ENCODE peak calls at places on chromosomes 7 and 10, in four cellular contexts. One of them, this sample, is unnamed.

GRCh38 chr7:78487464-78487863 is 688.9 kb downstream of the PHTF2 start:
- DNase-seq in thoracic aorta: no peak
- DNase-seq in thyroid gland: no peak
- DNase-seq in WTC11: no peak
- DNase-seq in this sample: no peak

GRCh38 chr10:104209575-104210198 is 22.5 kb downstream of the CFAP43 start:
- DNase-seq in WTC11: peak
- DNase-seq in thoracic aorta: no peak
- DNase-seq in thyroid gland: peak
- DNase-seq in this sample: no peak

GRCh38 chr7:37916673-37917660 is at the start of gene SFRP4:
- DNase-seq in WTC11: peak
- DNase-seq in thyroid gland: peak
- DNase-seq in thoracic aorta: no peak
- DNase-seq in this sample: peak

GRCh38 chr10:5590816-5591215 is 66.1 kb downstream of the CALML3 start:
- DNase-seq in WTC11: no peak
- DNase-seq in thoracic aorta: no peak
- DNase-seq in thyroid gland: no peak
- DNase-seq in this sample: no peak

GRCh38 chr7:405489-406211 is 114.0 kb downstream of the PDGFA start:
- DNase-seq in WTC11: no peak
- DNase-seq in thoracic aorta: no peak
- DNase-seq in thyroid gland: no peak
- DNase-seq in this sample: no peak

GRCh38 chr10:72691470-72692056 is 380 bp upstream of the MCU start:
- DNase-seq in thoracic aorta: no peak
- DNase-seq in WTC11: no peak
- DNase-seq in thyroid gland: no peak
- DNase-seq in this sample: no peak

GRCh38 chr10:43806851-43807640 is 158.4 kb upstream of the ZNF32 start:
- DNase-seq in thyroid gland: no peak
- DNase-seq in WTC11: no peak
- DNase-seq in thoracic aorta: no peak
- DNase-seq in this sample: no peak

GRCh38 chr10:63107943-63108437 is 25.1 kb upstream of the NRBF2 start:
- DNase-seq in thyroid gland: no peak
- DNase-seq in WTC11: no peak
- DNase-seq in thoracic aorta: no peak
- DNase-seq in this sample: no peak

GRCh38 chr10:1214882-1215540 is 158.8 kb downstream of the WDR37 start:
- DNase-seq in thoracic aorta: no peak
- DNase-seq in WTC11: no peak
- DNase-seq in thyroid gland: no peak
- DNase-seq in this sample: no peak

GRCh38 chr7:15561840-15562239 is at the start of gene AGMO:
- DNase-seq in thoracic aorta: peak
- DNase-seq in thyroid gland: peak
- DNase-seq in WTC11: no peak
- DNase-seq in this sample: no peak

GRCh38 chr10:129963831-129964501 is at the start of gene EBF3:
- DNase-seq in thyroid gland: peak
- DNase-seq in WTC11: peak
- DNase-seq in thoracic aorta: no peak
- DNase-seq in this sample: peak

DNA sequence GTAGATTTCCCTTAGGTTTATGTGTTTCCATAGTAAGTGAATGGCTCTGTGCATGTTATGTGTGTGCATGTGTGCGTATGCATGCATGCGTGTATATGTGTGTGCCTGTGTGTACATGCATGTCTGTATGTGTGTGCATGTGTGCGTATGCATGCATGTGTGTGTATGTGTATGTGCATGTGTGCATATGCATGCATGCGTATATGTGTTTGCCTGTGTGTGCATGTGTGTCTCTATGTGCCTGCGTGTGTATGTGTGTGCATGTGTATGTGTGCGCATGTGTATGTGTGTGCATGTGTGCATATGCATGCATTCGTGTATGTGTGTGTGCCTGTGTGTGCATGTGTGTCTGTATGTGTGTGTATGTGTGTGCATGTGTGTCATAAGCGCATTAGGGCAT is 98.8 kb upstream of the AGBL3 start:
- DNase-seq in thoracic aorta: no peak
- DNase-seq in WTC11: no peak
- DNase-seq in thyroid gland: no peak
- DNase-seq in this sample: no peak
- TF ChIP-seq CTCF in thoracic aorta: no peak
- TF ChIP-seq CTCF in WTC11: no peak
- TF ChIP-seq CTCF in thyroid gland: no peak
- TF ChIP-seq CTCF in this sample: no peak

GRCh38 chr7:146656988-146657387 is 540.4 kb downstream of the CNTNAP2 start:
- DNase-seq in WTC11: no peak
- DNase-seq in thyroid gland: no peak
- DNase-seq in thoracic aorta: no peak
- DNase-seq in this sample: no peak
- TF ChIP-seq CTCF in WTC11: no peak
- TF ChIP-seq CTCF in thyroid gland: no peak
- TF ChIP-seq CTCF in thoracic aorta: no peak
- TF ChIP-seq CTCF in this sample: no peak

GRCh38 chr10:47225186-47225927 is 74.6 kb upstream of the GDF10 start:
- DNase-seq in thyroid gland: no peak
- DNase-seq in thoracic aorta: no peak
- DNase-seq in WTC11: peak
- DNase-seq in this sample: no peak
- TF ChIP-seq CTCF in thyroid gland: no peak
- TF ChIP-seq CTCF in thoracic aorta: no peak
- TF ChIP-seq CTCF in WTC11: no peak
- TF ChIP-seq CTCF in this sample: no peak

GRCh38 chr10:7872041-7872442 is 53.7 kb downstream of the TAF3 start:
- DNase-seq in thoracic aorta: no peak
- DNase-seq in WTC11: no peak
- DNase-seq in thyroid gland: no peak
- DNase-seq in this sample: no peak
- TF ChIP-seq CTCF in thoracic aorta: peak
- TF ChIP-seq CTCF in WTC11: peak
- TF ChIP-seq CTCF in thyroid gland: peak
- TF ChIP-seq CTCF in this sample: peak

GRCh38 chr10:24886281-24886680 is 66.1 kb downstream of the PRTFDC1 start:
- DNase-seq in thyroid gland: no peak
- DNase-seq in thoracic aorta: no peak
- DNase-seq in WTC11: no peak
- DNase-seq in this sample: no peak

GRCh38 chr10:24884793-24885192 is 67.6 kb downstream of the PRTFDC1 start:
- DNase-seq in thoracic aorta: no peak
- DNase-seq in WTC11: peak
- DNase-seq in thyroid gland: no peak
- DNase-seq in this sample: no peak

GRCh38 chr10:24884316-24884715 is 68.1 kb downstream of the PRTFDC1 start:
- DNase-seq in thoracic aorta: no peak
- DNase-seq in thyroid gland: no peak
- DNase-seq in WTC11: no peak
- DNase-seq in this sample: no peak

GRCh38 chr10:24885551-24885950 is 66.9 kb downstream of the PRTFDC1 start:
- DNase-seq in thoracic aorta: no peak
- DNase-seq in thyroid gland: no peak
- DNase-seq in WTC11: no peak
- DNase-seq in this sample: no peak

DNA sequence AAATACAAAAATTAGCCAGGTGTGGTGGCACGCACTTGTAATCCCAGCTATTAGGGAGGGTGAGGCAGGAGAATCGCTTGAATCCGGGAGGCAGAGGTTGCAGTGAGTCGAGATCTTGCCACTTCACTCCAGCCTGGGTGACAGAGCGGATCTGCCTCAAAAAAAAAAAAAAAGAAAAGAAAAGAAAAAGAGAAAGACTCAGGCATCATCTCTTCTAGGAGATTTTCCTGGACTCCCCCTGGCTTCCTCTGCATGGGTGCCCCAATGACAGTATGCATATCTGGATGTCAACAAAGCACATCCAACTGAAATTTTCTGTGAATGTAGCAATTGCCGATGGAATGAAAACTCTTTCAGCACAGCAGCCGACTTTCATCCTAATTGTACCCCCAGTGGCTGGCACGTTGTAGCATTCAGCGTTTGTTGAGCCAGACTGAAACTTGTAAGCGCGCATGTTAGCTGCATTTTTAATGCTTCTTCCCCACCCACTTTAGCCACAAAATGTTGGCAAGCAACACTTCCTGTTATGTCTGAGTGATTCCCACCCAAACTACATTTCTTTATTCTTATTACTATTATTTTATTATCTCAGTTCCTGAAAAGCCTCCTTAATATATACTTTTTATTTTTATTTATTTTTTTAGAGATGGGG is 70.2 kb downstream of the PRTFDC1 start:
- DNase-seq in WTC11: no peak
- DNase-seq in thoracic aorta: no peak
- DNase-seq in thyroid gland: no peak
- DNase-seq in this sample: no peak
- TF ChIP-seq CTCF in WTC11: no peak
- TF ChIP-seq CTCF in thoracic aorta: no peak
- TF ChIP-seq CTCF in thyroid gland: no peak
- TF ChIP-seq CTCF in this sample: no peak

GRCh38 chr10:127354992-127355391 is 158.6 kb upstream of the INSYN2A start:
- DNase-seq in thyroid gland: no peak
- DNase-seq in WTC11: no peak
- DNase-seq in thoracic aorta: no peak
- DNase-seq in this sample: no peak
- TF ChIP-seq CTCF in thyroid gland: no peak
- TF ChIP-seq CTCF in WTC11: peak
- TF ChIP-seq CTCF in thoracic aorta: peak
- TF ChIP-seq CTCF in this sample: no peak

GRCh38 chr7:134701272-134701671 is 54.6 kb downstream of the BPGM start:
- DNase-seq in thyroid gland: no peak
- DNase-seq in thoracic aorta: no peak
- DNase-seq in WTC11: no peak
- DNase-seq in this sample: no peak
- TF ChIP-seq CTCF in thyroid gland: peak
- TF ChIP-seq CTCF in thoracic aorta: no peak
- TF ChIP-seq CTCF in WTC11: peak
- TF ChIP-seq CTCF in this sample: peak

GRCh38 chr7:156969972-156970420 is 20.5 kb downstream of the NOM1 start:
- DNase-seq in WTC11: no peak
- DNase-seq in thoracic aorta: no peak
- DNase-seq in thyroid gland: no peak
- DNase-seq in this sample: no peak
- TF ChIP-seq CTCF in WTC11: peak
- TF ChIP-seq CTCF in thoracic aorta: no peak
- TF ChIP-seq CTCF in thyroid gland: peak
- TF ChIP-seq CTCF in this sample: peak

DNA sequence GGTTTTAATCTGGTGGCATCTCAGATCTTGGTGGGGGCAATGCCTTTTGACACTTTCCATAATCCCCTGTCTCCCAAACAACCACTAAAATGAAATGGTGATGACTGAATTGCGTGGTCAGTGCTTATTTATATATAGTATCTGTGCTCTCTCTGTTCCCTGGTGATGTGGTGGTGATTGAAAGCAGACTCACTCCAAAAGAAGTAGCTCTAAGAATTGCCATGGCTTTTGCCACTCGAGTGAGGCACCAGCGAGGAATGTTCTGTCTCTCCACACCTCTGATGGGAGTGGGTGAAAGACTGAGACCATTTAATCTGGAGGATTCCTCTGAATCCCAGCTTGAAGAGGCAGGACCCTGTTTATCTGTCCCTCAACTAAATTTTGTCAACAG is 2.8 kb downstream of the DUSP5 start:
- DNase-seq in WTC11: no peak
- DNase-seq in thyroid gland: no peak
- DNase-seq in thoracic aorta: no peak
- DNase-seq in this sample: no peak
- TF ChIP-seq CTCF in WTC11: no peak
- TF ChIP-seq CTCF in thyroid gland: no peak
- TF ChIP-seq CTCF in thoracic aorta: no peak
- TF ChIP-seq CTCF in this sample: no peak

This sample was measured in ascending aorta.